ENCODE peak calls at places on chromosomes 16 and 17, in seven cellular contexts. One of them, this sample, is unnamed.

GRCh38 chr17:10681866-10682446 is 15.4 kb downstream of the SCO1 start:
- DNase-seq in tibial artery: no peak
- DNase-seq in tibial nerve: no peak
- DNase-seq in endothelial cell of umbilical vein: no peak
- DNase-seq in AG04450: no peak
- DNase-seq in fibroblast of lung: peak
- DNase-seq in cardiac muscle cell: peak
- DNase-seq in this sample: no peak

GRCh38 chr17:72034000-72034399 is 86.8 kb upstream of the SOX9 start:
- DNase-seq in tibial artery: no peak
- DNase-seq in endothelial cell of umbilical vein: no peak
- DNase-seq in tibial nerve: no peak
- DNase-seq in AG04450: no peak
- DNase-seq in fibroblast of lung: no peak
- DNase-seq in cardiac muscle cell: no peak
- DNase-seq in this sample: no peak

GRCh38 chr16:49755291-49755611 is 100.7 kb downstream of the ZNF423 start:
- DNase-seq in fibroblast of lung: peak
- DNase-seq in tibial artery: no peak
- DNase-seq in cardiac muscle cell: peak
- DNase-seq in endothelial cell of umbilical vein: peak
- DNase-seq in tibial nerve: no peak
- DNase-seq in AG04450: peak
- DNase-seq in this sample: no peak

GRCh38 chr16:19741354-19741753 is 23.3 kb downstream of the IQCK start:
- DNase-seq in fibroblast of lung: no peak
- DNase-seq in cardiac muscle cell: no peak
- DNase-seq in AG04450: no peak
- DNase-seq in endothelial cell of umbilical vein: no peak
- DNase-seq in tibial nerve: no peak
- DNase-seq in tibial artery: no peak
- DNase-seq in this sample: no peak

GRCh38 chr16:55478827-55479559 is at the start of gene MMP2:
- DNase-seq in AG04450: no peak
- DNase-seq in endothelial cell of umbilical vein: peak
- DNase-seq in tibial artery: peak
- DNase-seq in tibial nerve: peak
- DNase-seq in fibroblast of lung: peak
- DNase-seq in cardiac muscle cell: peak
- DNase-seq in this sample: no peak

GRCh38 chr17:78124081-78124835 is 4.3 kb downstream of the TMC6 start:
- DNase-seq in fibroblast of lung: no peak
- DNase-seq in AG04450: no peak
- DNase-seq in tibial nerve: no peak
- DNase-seq in cardiac muscle cell: no peak
- DNase-seq in endothelial cell of umbilical vein: no peak
- DNase-seq in tibial artery: no peak
- DNase-seq in this sample: no peak

GRCh38 chr16:56672761-56673536 is 3.3 kb downstream of the MT1H start:
- DNase-seq in cardiac muscle cell: no peak
- DNase-seq in fibroblast of lung: peak
- DNase-seq in tibial artery: no peak
- DNase-seq in tibial nerve: no peak
- DNase-seq in AG04450: no peak
- DNase-seq in endothelial cell of umbilical vein: no peak
- DNase-seq in this sample: no peak

GRCh38 chr17:75734674-75735294 is 13.5 kb downstream of the ITGB4 start:
- DNase-seq in tibial artery: no peak
- DNase-seq in fibroblast of lung: no peak
- DNase-seq in cardiac muscle cell: no peak
- DNase-seq in endothelial cell of umbilical vein: no peak
- DNase-seq in tibial nerve: no peak
- DNase-seq in AG04450: no peak
- DNase-seq in this sample: no peak

GRCh38 chr17:28717578-28718316 is at the start of gene RAB34:
- DNase-seq in tibial artery: peak
- DNase-seq in AG04450: peak
- DNase-seq in cardiac muscle cell: peak
- DNase-seq in fibroblast of lung: peak
- DNase-seq in endothelial cell of umbilical vein: peak
- DNase-seq in tibial nerve: peak
- DNase-seq in this sample: no peak

GRCh38 chr16:66135838-66136237 is 230.7 kb upstream of the CDH5 start:
- DNase-seq in cardiac muscle cell: no peak
- DNase-seq in fibroblast of lung: no peak
- DNase-seq in AG04450: no peak
- DNase-seq in tibial artery: no peak
- DNase-seq in endothelial cell of umbilical vein: no peak
- DNase-seq in tibial nerve: no peak
- DNase-seq in this sample: no peak

GRCh38 chr16:88560722-88561484 is 9.3 kb upstream of the ZC3H18 start:
- DNase-seq in endothelial cell of umbilical vein: no peak
- DNase-seq in cardiac muscle cell: peak
- DNase-seq in tibial artery: no peak
- DNase-seq in AG04450: no peak
- DNase-seq in tibial nerve: no peak
- DNase-seq in fibroblast of lung: peak
- DNase-seq in this sample: no peak

GRCh38 chr17:66520986-66521385 is 218.6 kb downstream of the PRKCA start:
- DNase-seq in AG04450: no peak
- DNase-seq in cardiac muscle cell: no peak
- DNase-seq in fibroblast of lung: peak
- DNase-seq in endothelial cell of umbilical vein: no peak
- DNase-seq in tibial artery: no peak
- DNase-seq in tibial nerve: no peak
- DNase-seq in this sample: no peak

GRCh38 chr17:66522591-66523272 is 220.3 kb downstream of the PRKCA start:
- DNase-seq in tibial artery: no peak
- DNase-seq in fibroblast of lung: no peak
- DNase-seq in endothelial cell of umbilical vein: no peak
- DNase-seq in tibial nerve: no peak
- DNase-seq in cardiac muscle cell: no peak
- DNase-seq in AG04450: no peak
- DNase-seq in this sample: no peak

GRCh38 chr17:66525338-66525737 is 222.9 kb downstream of the PRKCA start:
- DNase-seq in tibial artery: no peak
- DNase-seq in endothelial cell of umbilical vein: no peak
- DNase-seq in cardiac muscle cell: no peak
- DNase-seq in AG04450: no peak
- DNase-seq in tibial nerve: no peak
- DNase-seq in fibroblast of lung: peak
- DNase-seq in this sample: no peak

GRCh38 chr17:66524848-66525247 is 222.4 kb downstream of the PRKCA start:
- DNase-seq in tibial artery: no peak
- DNase-seq in AG04450: no peak
- DNase-seq in tibial nerve: no peak
- DNase-seq in endothelial cell of umbilical vein: no peak
- DNase-seq in cardiac muscle cell: no peak
- DNase-seq in fibroblast of lung: no peak
- DNase-seq in this sample: no peak

DNA sequence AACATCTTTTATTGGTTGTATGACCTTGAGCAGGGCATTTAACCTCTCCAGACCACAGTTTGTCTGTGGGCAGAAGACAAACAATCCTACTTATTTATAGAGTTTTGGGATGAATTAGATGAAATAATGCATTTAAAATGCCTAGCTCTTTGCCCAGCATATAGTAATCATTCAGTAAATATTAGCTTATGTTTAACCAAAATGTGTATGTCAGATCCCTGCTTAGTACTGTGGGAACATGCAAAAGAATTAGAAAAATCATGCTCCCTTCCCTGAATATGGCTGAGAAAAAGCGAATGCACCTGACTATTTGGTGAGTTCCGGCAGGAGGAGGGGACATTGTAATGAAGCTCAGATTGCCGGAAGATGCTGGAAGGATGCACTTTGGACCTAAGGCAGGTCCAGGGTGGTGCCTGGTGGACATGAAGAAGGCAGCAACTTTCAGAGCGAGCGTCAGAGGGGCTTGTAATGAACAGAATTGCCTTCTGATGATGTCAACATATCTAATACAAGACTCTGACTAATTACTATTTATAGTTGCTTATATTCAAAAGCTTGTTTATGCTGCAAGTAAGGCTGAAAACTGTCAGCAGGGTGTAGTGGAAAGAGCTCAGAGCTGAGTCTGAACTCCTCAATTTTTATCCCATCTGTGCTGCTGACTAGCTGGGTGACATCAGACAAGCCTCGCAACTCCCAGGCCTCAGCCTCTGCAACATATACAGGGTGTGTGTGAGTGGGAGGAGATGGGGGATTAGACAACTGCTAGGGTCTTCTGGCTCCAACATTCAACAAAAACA is 221.2 kb downstream of the PRKCA start:
- DNase-seq in fibroblast of lung: peak
- DNase-seq in cardiac muscle cell: no peak
- DNase-seq in tibial artery: no peak
- DNase-seq in AG04450: peak
- DNase-seq in endothelial cell of umbilical vein: no peak
- DNase-seq in tibial nerve: no peak
- DNase-seq in this sample: no peak
- H3K27ac ChIP-seq in fibroblast of lung: peak
- H3K27ac ChIP-seq in cardiac muscle cell: no peak
- H3K27ac ChIP-seq in tibial artery: no peak
- H3K27ac ChIP-seq in AG04450: peak
- H3K27ac ChIP-seq in endothelial cell of umbilical vein: no peak
- H3K27ac ChIP-seq in tibial nerve: peak
- H3K27ac ChIP-seq in this sample: no peak

GRCh38 chr17:51398647-51399046 is 138.3 kb downstream of the UTP18 start:
- DNase-seq in fibroblast of lung: no peak
- DNase-seq in AG04450: no peak
- DNase-seq in tibial artery: no peak
- DNase-seq in endothelial cell of umbilical vein: no peak
- DNase-seq in tibial nerve: no peak
- DNase-seq in cardiac muscle cell: no peak
- DNase-seq in this sample: no peak
- H3K27ac ChIP-seq in fibroblast of lung: no peak
- H3K27ac ChIP-seq in AG04450: no peak
- H3K27ac ChIP-seq in tibial artery: no peak
- H3K27ac ChIP-seq in endothelial cell of umbilical vein: no peak
- H3K27ac ChIP-seq in tibial nerve: no peak
- H3K27ac ChIP-seq in cardiac muscle cell: no peak
- H3K27ac ChIP-seq in this sample: no peak

GRCh38 chr17:17721140-17721668 is 39.9 kb downstream of the RAI1 start:
- DNase-seq in endothelial cell of umbilical vein: no peak
- DNase-seq in AG04450: no peak
- DNase-seq in tibial artery: no peak
- DNase-seq in tibial nerve: no peak
- DNase-seq in fibroblast of lung: no peak
- DNase-seq in cardiac muscle cell: no peak
- DNase-seq in this sample: no peak

GRCh38 chr17:17723354-17724261 is 42.4 kb downstream of the RAI1 start:
- DNase-seq in tibial nerve: no peak
- DNase-seq in tibial artery: no peak
- DNase-seq in endothelial cell of umbilical vein: peak
- DNase-seq in fibroblast of lung: peak
- DNase-seq in AG04450: peak
- DNase-seq in cardiac muscle cell: peak
- DNase-seq in this sample: no peak

GRCh38 chr17:17722906-17723353 is 41.7 kb downstream of the RAI1 start:
- DNase-seq in cardiac muscle cell: no peak
- DNase-seq in fibroblast of lung: no peak
- DNase-seq in endothelial cell of umbilical vein: no peak
- DNase-seq in tibial nerve: no peak
- DNase-seq in tibial artery: no peak
- DNase-seq in AG04450: no peak
- DNase-seq in this sample: no peak

GRCh38 chr17:17724307-17724921 is 43.2 kb downstream of the RAI1 start:
- DNase-seq in tibial artery: no peak
- DNase-seq in tibial nerve: no peak
- DNase-seq in cardiac muscle cell: peak
- DNase-seq in AG04450: no peak
- DNase-seq in endothelial cell of umbilical vein: peak
- DNase-seq in fibroblast of lung: peak
- DNase-seq in this sample: no peak

DNA sequence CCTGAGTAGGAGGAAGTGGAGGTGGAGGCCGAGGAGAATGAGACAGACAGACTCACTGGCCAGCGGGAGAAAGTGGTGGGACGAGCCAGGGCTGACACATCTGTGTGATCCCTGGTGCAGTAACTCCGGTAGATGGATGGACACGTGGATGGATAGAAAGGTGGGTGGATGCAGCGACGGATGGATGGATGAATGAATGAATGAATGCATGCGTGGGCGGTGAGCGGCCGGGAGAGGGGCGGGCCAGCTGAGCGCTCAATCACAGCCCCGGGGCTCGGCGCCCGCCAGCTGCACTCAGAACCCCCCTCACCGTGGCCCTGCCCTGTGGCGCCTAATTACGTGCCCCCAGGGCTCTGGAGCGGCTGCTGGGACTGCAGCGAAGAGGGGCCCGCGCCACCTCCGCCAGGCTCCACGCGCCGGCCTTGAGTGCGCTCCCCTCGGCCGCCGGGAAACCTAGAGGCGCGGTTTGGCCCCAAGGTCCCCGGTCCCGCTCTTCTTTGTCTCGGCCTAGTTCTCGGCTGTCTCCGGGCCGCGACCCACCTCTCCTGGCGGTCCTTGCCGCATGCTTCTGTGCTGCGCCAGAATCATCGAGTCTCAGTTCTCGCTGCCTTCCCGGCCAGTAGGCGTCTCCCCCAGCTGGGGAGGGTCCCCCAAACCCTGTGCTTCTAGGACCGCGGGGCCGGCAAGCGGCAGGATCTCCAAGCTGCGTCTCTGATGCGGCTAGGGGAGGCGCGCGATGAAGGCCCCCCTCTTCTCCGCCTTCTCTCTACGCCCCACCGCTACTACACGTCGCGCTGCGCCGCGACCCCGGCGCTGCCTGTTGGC is 41.0 kb downstream of the RAI1 start:
- DNase-seq in endothelial cell of umbilical vein: no peak
- DNase-seq in fibroblast of lung: no peak
- DNase-seq in AG04450: no peak
- DNase-seq in tibial nerve: no peak
- DNase-seq in tibial artery: no peak
- DNase-seq in cardiac muscle cell: no peak
- DNase-seq in this sample: no peak
- H3K27ac ChIP-seq in endothelial cell of umbilical vein: no peak
- H3K27ac ChIP-seq in fibroblast of lung: peak
- H3K27ac ChIP-seq in AG04450: peak
- H3K27ac ChIP-seq in tibial nerve: no peak
- H3K27ac ChIP-seq in tibial artery: no peak
- H3K27ac ChIP-seq in cardiac muscle cell: no peak
- H3K27ac ChIP-seq in this sample: no peak

GRCh38 chr17:57084361-57084801 is 665 bp upstream of the AKAP1 start:
- DNase-seq in endothelial cell of umbilical vein: no peak
- DNase-seq in tibial nerve: no peak
- DNase-seq in cardiac muscle cell: no peak
- DNase-seq in fibroblast of lung: no peak
- DNase-seq in tibial artery: no peak
- DNase-seq in AG04450: no peak
- DNase-seq in this sample: no peak

GRCh38 chr17:57085448-57086068 is 512 bp downstream of the AKAP1 start:
- DNase-seq in fibroblast of lung: peak
- DNase-seq in tibial nerve: peak
- DNase-seq in cardiac muscle cell: peak
- DNase-seq in endothelial cell of umbilical vein: peak
- DNase-seq in tibial artery: peak
- DNase-seq in AG04450: no peak
- DNase-seq in this sample: no peak

GRCh38 chr17:57084802-57085447 is at the start of gene AKAP1:
- DNase-seq in tibial nerve: peak
- DNase-seq in fibroblast of lung: peak
- DNase-seq in tibial artery: peak
- DNase-seq in cardiac muscle cell: peak
- DNase-seq in endothelial cell of umbilical vein: peak
- DNase-seq in AG04450: peak
- DNase-seq in this sample: peak

GRCh38 chr17:57088298-57088697 is 3.3 kb downstream of the AKAP1 start:
- DNase-seq in tibial nerve: no peak
- DNase-seq in endothelial cell of umbilical vein: no peak
- DNase-seq in AG04450: no peak
- DNase-seq in fibroblast of lung: no peak
- DNase-seq in cardiac muscle cell: no peak
- DNase-seq in tibial artery: no peak
- DNase-seq in this sample: no peak

GRCh38 chr17:57086069-57086930 is 1.3 kb downstream of the AKAP1 start:
- DNase-seq in AG04450: no peak
- DNase-seq in tibial artery: peak
- DNase-seq in fibroblast of lung: no peak
- DNase-seq in endothelial cell of umbilical vein: peak
- DNase-seq in tibial nerve: no peak
- DNase-seq in cardiac muscle cell: no peak
- DNase-seq in this sample: no peak
- H3K27ac ChIP-seq in AG04450: no peak
- H3K27ac ChIP-seq in tibial artery: peak
- H3K27ac ChIP-seq in fibroblast of lung: peak
- H3K27ac ChIP-seq in endothelial cell of umbilical vein: no peak
- H3K27ac ChIP-seq in tibial nerve: peak
- H3K27ac ChIP-seq in cardiac muscle cell: peak
- H3K27ac ChIP-seq in this sample: peak

This sample was measured in epithelial cell of prostate.